ENCODE peak calls at places on chromosomes 3 and 15, in five cellular contexts. Y is IMR-90, L is A549, E is K562, I is GM12878. U is an unnamed sample. For H3K4me1, the result is how much of the 10 kb centered on the place peaks cover.

GRCh38 chr3:111924283-111924682 is 54.5 kb upstream of the ABHD10 start:
- DNase-seq in Y (no peak), L (no peak), E (no peak), I (no peak), U (no peak)

GRCh38 chr15:40454904-40455391 is 14.2 kb downstream of the BAHD1 start:
- DNase-seq in Y (peak), L (no peak), E (no peak), I (no peak), U (no peak)

GRCh38 chr3:36295206-36295760 is 85.0 kb upstream of the STAC start:
- DNase-seq in Y (no peak), L (no peak), E (no peak), I (no peak), U (no peak)

GRCh38 chr15:70220444-70220937 is 122.8 kb upstream of the TLE3 start:
- DNase-seq in Y (no peak), L (no peak), E (no peak), I (no peak), U (no peak)

GRCh38 chr15:78301326-78301725 is 1.9 kb upstream of the SKIC8 start:
- DNase-seq in Y (no peak), L (no peak), E (no peak), I (peak), U (no peak)

GRCh38 chr15:73575636-73576247 is 57.4 kb downstream of the NPTN start:
- DNase-seq in Y (peak), L (no peak), E (no peak), I (no peak), U (no peak)

GRCh38 chr3:180492047-180492446 is 109.9 kb upstream of the TTC14 start:
- DNase-seq in Y (no peak), L (no peak), E (no peak), I (no peak), U (no peak)

GRCh38 chr3:4588410-4588809 is 95.3 kb downstream of the ITPR1 start:
- DNase-seq in Y (peak), L (no peak), E (no peak), I (no peak), U (no peak)

GRCh38 chr15:68592054-68592453 is 13.3 kb downstream of the CORO2B start:
- DNase-seq in Y (peak), L (no peak), E (no peak), I (no peak), U (no peak)

GRCh38 chr15:58492661-58493397 is 61.0 kb downstream of the LIPC start:
- DNase-seq in Y (peak), L (no peak), E (peak), I (no peak), U (no peak)

GRCh38 chr3:143974877-143975238 is 3.2 kb downstream of the DIPK2A start:
- DNase-seq in Y (peak), L (no peak), E (peak), I (no peak), U (no peak)

GRCh38 chr15:73914145-73914544 is 12.1 kb upstream of the LOXL1 start:
- DNase-seq in Y (no peak), L (no peak), E (no peak), I (no peak), U (no peak)

GRCh38 chr3:56758539-56758981 is 43.2 kb downstream of the ARHGEF3 start:
- DNase-seq in Y (peak), L (peak), E (no peak), I (peak), U (peak)

GRCh38 chr15:72846027-72846426 is 62.5 kb upstream of the ADPGK start:
- DNase-seq in Y (no peak), L (no peak), E (no peak), I (no peak), U (no peak)

GRCh38 chr3:169619793-169620192 is 43.7 kb downstream of the MECOM start:
- DNase-seq in Y (no peak), L (no peak), E (no peak), I (no peak), U (no peak)

GRCh38 chr15:90482124-90483011 is 47.4 kb upstream of the CRTC3 start:
- DNase-seq in Y (peak), L (peak), E (peak), I (no peak), U (peak)

GRCh38 chr15:57118013-57118799 is 199.8 kb downstream of the TCF12 start:
- DNase-seq in Y (peak), L (no peak), E (no peak), I (no peak), U (no peak)

GRCh38 chr3:28915711-28916481 is 365.0 kb upstream of the RBMS3 start:
- DNase-seq in Y (peak), L (peak), E (no peak), I (no peak), U (peak)

GRCh38 chr3:129598484-129598883 is 8.0 kb downstream of the PLXND1 start:
- DNase-seq in Y (no peak), L (no peak), E (no peak), I (no peak), U (no peak)
- H3K4me1 ChIP-seq in Y (half or more), L (half or more), E (under half), I (under half), U (under half)

DNA sequence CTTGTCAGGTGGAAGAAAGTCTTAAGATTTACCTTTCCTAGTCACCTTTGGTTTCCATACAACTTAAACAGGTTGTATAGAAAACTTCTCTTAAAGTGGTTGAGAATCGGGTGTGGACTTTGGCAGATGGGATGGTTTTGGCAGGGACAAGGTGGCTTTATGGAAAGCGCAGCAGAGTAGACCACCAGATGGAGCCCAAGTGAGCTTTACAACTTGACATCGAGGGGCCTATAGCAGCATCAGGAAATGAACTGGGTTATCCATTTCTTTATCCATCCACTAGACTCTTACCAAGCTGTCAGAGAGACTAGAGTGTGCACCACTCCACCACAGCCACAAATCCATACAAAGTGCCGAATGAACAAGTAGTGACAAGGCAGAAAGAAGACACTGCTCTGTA is 85.3 kb upstream of the MBNL1 start:
- DNase-seq in Y (peak), L (no peak), E (peak), I (no peak), U (peak)
- TF ChIP-seq RCOR1 in Y (no peak), L (no peak), E (no peak), I (no peak), U (no peak)

GRCh38 chr15:64459382-64459781 is 996 bp upstream of the ZNF609 start:
- DNase-seq in Y (no peak), L (no peak), E (no peak), I (no peak), U (no peak)

GRCh38 chr15:64460206-64460736 is at the start of gene ZNF609:
- DNase-seq in Y (peak), L (peak), E (peak), I (no peak), U (peak)

GRCh38 chr15:64462492-64462891 is 2.1 kb downstream of the ZNF609 start:
- DNase-seq in Y (no peak), L (no peak), E (no peak), I (no peak), U (no peak)

GRCh38 chr15:64460737-64461576 is 579 bp downstream of the ZNF609 start:
- DNase-seq in Y (peak), L (peak), E (peak), I (no peak), U (peak)

DNA sequence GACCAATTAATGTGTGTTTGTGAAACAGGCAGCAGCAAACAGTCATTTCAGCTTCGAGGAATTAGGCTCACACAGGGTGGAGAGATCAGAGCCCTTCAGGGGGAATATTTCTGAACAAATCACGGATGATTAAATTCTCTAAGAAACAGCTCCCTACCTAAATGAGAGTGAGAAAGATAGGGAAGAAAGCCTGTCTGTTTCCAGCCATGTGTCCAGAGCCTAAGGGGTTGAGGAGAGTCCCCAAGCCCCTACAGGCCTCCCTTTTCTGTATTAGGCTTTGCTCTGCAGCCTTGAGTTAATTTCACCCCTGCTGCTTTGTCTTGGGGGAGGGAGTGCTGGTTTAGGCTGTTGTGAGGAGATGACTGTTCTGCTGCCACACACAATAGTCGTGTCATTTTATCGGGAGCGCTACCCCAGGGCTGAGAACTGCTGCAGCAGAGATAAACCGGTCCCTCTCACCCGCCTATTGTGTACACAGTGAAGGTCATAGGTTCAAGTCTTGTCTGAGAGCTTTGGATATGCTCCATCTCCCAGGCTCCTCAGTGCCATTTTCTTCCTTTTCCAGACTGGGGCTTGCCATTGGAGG is 1.3 kb downstream of the ZNF609 start:
- DNase-seq in Y (peak), L (peak), E (peak), I (no peak), U (peak)
- H3K4me1 ChIP-seq in Y (under half), L (under half), E (half or more), I (under half), U (under half)

GRCh38 chr15:47737424-47737823 is 20.1 kb downstream of the SEMA6D start:
- DNase-seq in Y (peak), L (no peak), E (no peak), I (no peak), U (no peak)
- TF ChIP-seq RCOR1 in Y (no peak), L (no peak), E (no peak), I (no peak), U (no peak)

DNA sequence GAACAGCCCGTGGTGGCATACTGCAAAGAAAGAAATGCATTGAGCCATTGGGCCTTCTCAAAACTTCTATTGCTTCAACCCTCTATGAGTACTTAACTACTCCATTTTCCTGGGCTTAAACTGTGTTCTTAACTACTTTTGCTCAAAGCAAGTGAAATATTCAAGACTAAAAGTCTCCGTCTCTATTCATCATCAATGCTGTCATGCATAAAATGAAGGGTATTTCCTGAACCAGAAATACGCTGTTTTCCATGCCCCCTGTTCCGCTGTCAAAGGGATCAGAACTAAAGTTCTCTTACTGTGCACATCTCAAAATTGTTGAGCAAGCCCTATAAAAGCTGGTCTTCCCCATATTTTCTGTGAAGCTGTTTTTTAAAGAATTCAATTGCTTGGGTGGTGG is 20.3 kb downstream of the SIAH2 start:
- DNase-seq in Y (no peak), L (no peak), E (no peak), I (no peak), U (no peak)
- H3K4me1 ChIP-seq in Y (under half), L (under half), E (under half), I (under half), U (under half)